ENCODE peak calls at places on chromosomes 13 and 19, in ten cellular contexts. V is HFF-Myc; Y is lower leg skin; T is CD4-positive, CD25-positive, alpha-beta regulatory T cell; G is GM12865; N is thoracic aorta; O is mucosa of descending colon; P is PC-3; I is skeletal muscle cell; C is SK-N-SH. J is an unnamed sample.

GRCh38 chr13:75637101-75637774 is 1.1 kb downstream of the LMO7 start:
- DNase-seq in V (no peak), Y (no peak), T (no peak), G (no peak), N (no peak), O (no peak), P (no peak), I (no peak), C (peak; percentile 36), J (no peak)

GRCh38 chr13:106958690-106959089 is 390.8 kb upstream of the ARGLU1 start:
- DNase-seq in V (no peak), Y (no peak), T (no peak), G (no peak), N (no peak), O (no peak), P (no peak), I (no peak), C (no peak), J (no peak)

GRCh38 chr13:91375119-91375729 is 23.2 kb upstream of the GPC5 start:
- DNase-seq in V (no peak), Y (no peak), T (no peak), G (peak; percentile 54), N (no peak), O (no peak), P (peak; percentile 19), I (no peak), C (peak; percentile 30), J (no peak)

GRCh38 chr13:63393112-63393511 is 1977.5 kb upstream of the PCDH20 start:
- DNase-seq in V (no peak), Y (no peak), T (no peak), G (no peak), N (no peak), O (no peak), P (no peak), I (no peak), C (no peak), J (no peak)

GRCh38 chr19:52946322-52947310 is 16.1 kb downstream of the ZNF816 start:
- DNase-seq in V (no peak), Y (peak; percentile 84), T (no peak), G (no peak), N (no peak), O (peak; percentile 63), P (peak; percentile 77), I (no peak), C (peak; percentile 54), J (no peak)

GRCh38 chr13:59842507-59842906 is 321.2 kb downstream of the DIAPH3 start:
- DNase-seq in V (no peak), Y (no peak), T (no peak), G (no peak), N (no peak), O (no peak), P (peak; percentile 46), I (no peak), C (no peak), J (no peak)

GRCh38 chr19:7871530-7872305 is 2.5 kb downstream of the PRR36 start:
- DNase-seq in V (peak; percentile 59), Y (peak; percentile 96), T (peak; percentile 80), G (peak; percentile 91), N (peak; percentile 29), O (peak; percentile 95), P (peak; percentile 98), I (peak; percentile 74), C (peak; percentile 83), J (peak; percentile 68)

GRCh38 chr13:52399708-52400107 is 6.3 kb downstream of the THSD1 start:
- DNase-seq in V (no peak), Y (no peak), T (no peak), G (peak; percentile 6), N (no peak), O (no peak), P (no peak), I (no peak), C (no peak), J (no peak)

GRCh38 chr19:23145617-23146415 is 29.0 kb downstream of the ZNF730 start:
- DNase-seq in V (no peak), Y (no peak), T (no peak), G (no peak), N (no peak), O (no peak), P (no peak), I (no peak), C (no peak), J (no peak)

GRCh38 chr13:101258071-101258470 is 158.2 kb downstream of the NALCN start:
- DNase-seq in V (peak; percentile 65), Y (no peak), T (no peak), G (peak; percentile 90), N (no peak), O (no peak), P (peak; percentile 90), I (peak; percentile 84), C (no peak), J (no peak)

GRCh38 chr19:18904334-18905057 is 8.5 kb upstream of the CERS1 start:
- DNase-seq in V (no peak), Y (no peak), T (no peak), G (no peak), N (no peak), O (no peak), P (no peak), I (no peak), C (no peak), J (no peak)

GRCh38 chr13:97002581-97002980 is 8.3 kb upstream of the OXGR1 start:
- DNase-seq in V (no peak), Y (no peak), T (no peak), G (no peak), N (no peak), O (no peak), P (no peak), I (no peak), C (no peak), J (no peak)

GRCh38 chr19:33446156-33446917 is 72.8 kb downstream of the CEBPG start:
- DNase-seq in V (no peak), Y (peak; percentile 46), T (no peak), G (no peak), N (no peak), O (no peak), P (no peak), I (no peak), C (no peak), J (no peak)

GRCh38 chr19:18436651-18437478 is 1.1 kb downstream of the ISYNA1 start:
- DNase-seq in V (peak; percentile 70), Y (peak; percentile 96), T (peak; percentile 78), G (peak; percentile 93), N (no peak), O (peak; percentile 90), P (peak; percentile 38), I (peak; percentile 42), C (peak; percentile 95), J (peak; percentile 79)

GRCh38 chr13:28717170-28717569 is 1.6 kb downstream of the SLC46A3 start:
- DNase-seq in V (no peak), Y (no peak), T (no peak), G (no peak), N (no peak), O (no peak), P (no peak), I (no peak), C (no peak), J (no peak)

GRCh38 chr19:29690842-29691241 is 24.2 kb downstream of the C19orf12 start:
- DNase-seq in V (no peak), Y (no peak), T (peak; percentile 34), G (peak; percentile 87), N (no peak), O (no peak), P (peak; percentile 69), I (no peak), C (no peak), J (peak; percentile 69)

GRCh38 chr13:21076265-21076653 is 14.9 kb upstream of the LATS2 start:
- DNase-seq in V (no peak), Y (no peak), T (no peak), G (no peak), N (no peak), O (no peak), P (no peak), I (no peak), C (no peak), J (no peak)

GRCh38 chr13:53781941-53782340 is 753.3 kb downstream of the OLFM4 start:
- DNase-seq in V (no peak), Y (no peak), T (no peak), G (no peak), N (no peak), O (no peak), P (peak; percentile 10), I (no peak), C (no peak), J (no peak)
- H3K4me3 ChIP-seq in V (no peak overlapping the region), Y (no peak overlapping the region), T (no peak overlapping the region), G (no peak overlapping the region), N (no peak overlapping the region), O (no peak overlapping the region), P (peak overlapping the region; percentile 44), I (no peak overlapping the region), C (no peak overlapping the region), J (no peak overlapping the region)

GRCh38 chr13:31706105-31706504 is 33.2 kb upstream of the RXFP2 start:
- DNase-seq in V (no peak), Y (no peak), T (no peak), G (no peak), N (no peak), O (no peak), P (no peak), I (no peak), C (no peak), J (no peak)
- H3K4me3 ChIP-seq in V (no peak overlapping the region), Y (no peak overlapping the region), T (no peak overlapping the region), G (no peak overlapping the region), N (no peak overlapping the region), O (no peak overlapping the region), P (no peak overlapping the region), I (no peak overlapping the region), C (no peak overlapping the region), J (no peak overlapping the region)

DNA sequence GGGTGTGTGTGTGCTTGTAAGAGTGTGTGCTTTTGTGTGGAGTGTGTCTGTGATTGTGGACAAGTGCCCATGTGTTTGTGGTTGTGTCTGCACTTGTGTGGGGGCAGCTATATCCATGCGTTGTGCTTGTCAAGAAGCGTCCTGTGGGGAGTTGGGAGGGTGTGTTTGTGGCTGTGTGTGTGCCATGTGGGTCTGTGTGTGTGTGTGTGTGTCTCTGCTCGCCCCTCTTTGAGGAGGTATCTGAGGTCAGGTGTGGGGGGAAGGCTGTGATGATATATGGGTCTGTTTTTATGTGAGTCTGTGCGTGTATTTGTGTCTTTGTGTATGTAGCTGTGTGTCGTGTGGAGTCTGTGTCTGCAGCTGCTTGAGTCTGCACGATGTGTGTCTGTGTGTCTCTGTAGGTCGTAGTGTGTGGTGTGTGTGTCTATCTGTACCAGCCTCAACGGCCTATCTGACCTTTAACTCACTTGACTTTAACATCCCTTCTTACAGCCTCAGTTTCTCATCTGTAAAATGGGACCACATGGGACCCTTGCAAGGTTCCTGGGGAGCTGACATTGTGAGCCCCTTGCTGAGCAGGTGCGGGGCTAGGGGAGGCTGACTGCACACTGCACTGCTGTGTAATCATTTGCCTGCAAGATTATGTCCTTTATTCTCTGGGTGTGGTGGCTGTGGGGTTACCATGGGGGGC is 4.0 kb upstream of the NFIC start:
- DNase-seq in V (no peak), Y (peak; percentile 82), T (no peak), G (no peak), N (no peak), O (no peak), P (no peak), I (no peak), C (no peak), J (no peak)
- H3K4me3 ChIP-seq in V (peak overlapping the region; percentile 84), Y (no peak overlapping the region), T (no peak overlapping the region), G (no peak overlapping the region), N (no peak overlapping the region), O (no peak overlapping the region), P (no peak overlapping the region), I (no peak overlapping the region), C (no peak overlapping the region), J (no peak overlapping the region)

DNA sequence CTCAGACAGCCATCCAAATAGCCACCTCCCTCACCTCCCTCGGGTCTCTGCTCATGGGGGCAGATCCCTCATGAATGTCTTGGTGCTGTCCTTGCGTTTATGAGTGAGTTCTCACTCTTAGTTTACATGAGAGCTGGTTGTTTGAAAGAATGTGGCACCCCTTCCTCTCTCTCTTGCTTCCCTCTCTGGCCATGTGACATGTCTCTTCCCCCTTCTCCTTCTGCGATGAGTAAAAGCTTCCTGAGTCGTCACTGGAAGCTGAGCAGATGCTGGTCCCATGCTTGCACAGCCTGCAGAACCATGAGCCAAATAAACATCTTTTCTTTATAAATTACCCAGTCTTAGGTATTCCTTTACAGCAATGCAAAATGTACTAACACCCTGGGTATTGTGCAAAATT is 208.7 kb downstream of the LACC1 start:
- DNase-seq in V (no peak), Y (no peak), T (no peak), G (no peak), N (no peak), O (no peak), P (no peak), I (no peak), C (no peak), J (no peak)
- H3K4me3 ChIP-seq in V (no peak overlapping the region), Y (no peak overlapping the region), T (no peak overlapping the region), G (no peak overlapping the region), N (no peak overlapping the region), O (no peak overlapping the region), P (no peak overlapping the region), I (no peak overlapping the region), C (no peak overlapping the region), J (no peak overlapping the region)

J was measured in Jurkat, Clone E6-1.